ENCODE peak calls at places on chromosomes 11 and 22, in four cellular contexts. C, Z, N and T are unnamed samples.

GRCh38 chr22:45612451-45612901 is 59.2 kb upstream of the ATXN10 start:
- DNase-seq in N (peak), C (peak), Z (no peak), T (peak)

GRCh38 chr11:75797116-75797515 is 17.9 kb upstream of the UVRAG start:
- DNase-seq in Z (no peak), N (no peak), C (no peak), T (no peak)

GRCh38 chr22:45441158-45441557 is 27.7 kb downstream of the RIBC2 start:
- DNase-seq in Z (no peak), C (peak), N (peak), T (peak)

GRCh38 chr11:7651140-7651551 is 22.2 kb downstream of the CYB5R2 start:
- DNase-seq in N (no peak), C (no peak), Z (no peak), T (no peak)

GRCh38 chr11:134756811-134757540 is 344.9 kb upstream of the B3GAT1 start:
- DNase-seq in Z (no peak), N (no peak), C (no peak), T (no peak)

GRCh38 chr11:10693509-10694071 is at the start of gene IRAG1:
- DNase-seq in N (no peak), C (no peak), Z (no peak), T (peak)

GRCh38 chr11:72609045-72609444 is 65.2 kb downstream of the PDE2A start:
- DNase-seq in Z (no peak), C (no peak), N (no peak), T (no peak)

GRCh38 chr11:130611791-130612251 is 163.4 kb downstream of the ADAMTS15 start:
- DNase-seq in C (peak), Z (no peak), N (no peak), T (no peak)

GRCh38 chr11:77353131-77353530 is 51.6 kb upstream of the GDPD4 start:
- DNase-seq in C (no peak), Z (no peak), N (no peak), T (no peak)

GRCh38 chr11:16788141-16789060 is 50.0 kb downstream of the C11orf58 start:
- DNase-seq in Z (peak), C (peak), N (peak), T (peak)

GRCh38 chr11:2803186-2804057 is 82.2 kb downstream of the CDKN1C start:
- DNase-seq in C (peak), Z (peak), N (no peak), T (no peak)

GRCh38 chr11:70799386-70799785 is 401.1 kb downstream of the CTTN start:
- DNase-seq in N (no peak), Z (no peak), C (no peak), T (no peak)

GRCh38 chr11:61963282-61964057 is 4.0 kb downstream of the FTH1 start:
- DNase-seq in C (peak), N (no peak), Z (no peak), T (no peak)

GRCh38 chr22:26479043-26479791 is 4.4 kb downstream of the HPS4 start:
- DNase-seq in C (no peak), Z (no peak), N (no peak), T (no peak)